ENCODE peak calls at places on chromosomes 12 and 14, in eight cellular contexts. K is EH; J is cerebellar cortex; P is thoracic aorta; E is HAP-1; S is stimulated activated CD4-positive, alpha-beta T cell treated with anti-CD3 and anti-CD28 coated beads, TNF-alpha, amount 100 ng/mL, for 48 hours; D is nucleus accumbens; U is CD8-positive, alpha-beta T cell. C is an unnamed sample.

GRCh38 chr14:89029961-89030694 is 205.7 kb downstream of the TTC8 start:
- DNase-seq in K (no peak), J (no peak), P (no peak), E (no peak), S (no peak), D (no peak), U (no peak), C (no peak)

GRCh38 chr14:76309572-76310551 is 66.1 kb upstream of the ESRRB start:
- DNase-seq in K (no peak), J (no peak), P (no peak), E (no peak), S (no peak), D (no peak), U (no peak), C (no peak)

GRCh38 chr12:45415393-45415817 is 199.5 kb downstream of the ANO6 start:
- DNase-seq in K (peak), J (no peak), P (peak), E (no peak), S (peak), D (no peak), U (no peak), C (no peak)

GRCh38 chr14:102822311-102822863 is 45.1 kb downstream of the TRAF3 start:
- DNase-seq in K (peak), J (no peak), P (no peak), E (no peak), S (peak), D (no peak), U (no peak), C (no peak)

GRCh38 chr12:68953536-68953935 is 20.6 kb upstream of the CPM start:
- DNase-seq in K (no peak), J (no peak), P (no peak), E (no peak), S (no peak), D (no peak), U (no peak), C (no peak)

GRCh38 chr14:50943943-50944646 is at the start of gene PYGL:
- DNase-seq in K (peak), J (no peak), P (peak), E (peak), S (no peak), D (no peak), U (no peak), C (no peak)

GRCh38 chr14:61570188-61570960 is 124.9 kb upstream of the HIF1A start:
- DNase-seq in K (no peak), J (no peak), P (no peak), E (no peak), S (no peak), D (no peak), U (no peak), C (peak)

GRCh38 chr12:104218935-104219334 is 3.4 kb downstream of the TXNRD1 start:
- DNase-seq in K (peak), J (no peak), P (no peak), E (no peak), S (no peak), D (no peak), U (no peak), C (no peak)

GRCh38 chr12:14768823-14769405 is 34.4 kb downstream of the WBP11 start:
- DNase-seq in K (peak), J (peak), P (peak), E (no peak), S (no peak), D (no peak), U (no peak), C (no peak)

GRCh38 chr12:57173089-57173488 is 25.7 kb upstream of the LRP1-AS start:
- DNase-seq in K (peak), J (no peak), P (no peak), E (peak), S (no peak), D (no peak), U (peak), C (no peak)

GRCh38 chr14:99574099-99574880 is 29.7 kb downstream of the CCDC85C start:
- DNase-seq in K (peak), J (peak), P (no peak), E (peak), S (no peak), D (no peak), U (no peak), C (no peak)

GRCh38 chr12:124639407-124639806 is 72.0 kb upstream of the NCOR2 start:
- DNase-seq in K (no peak), J (no peak), P (no peak), E (no peak), S (no peak), D (no peak), U (no peak), C (no peak)

GRCh38 chr14:98960617-98961013 is 311.4 kb downstream of the BCL11B start:
- DNase-seq in K (no peak), J (no peak), P (no peak), E (no peak), S (no peak), D (no peak), U (no peak), C (no peak)

GRCh38 chr14:98194821-98195220 is 1077.2 kb downstream of the BCL11B start:
- DNase-seq in K (no peak), J (no peak), P (no peak), E (no peak), S (no peak), D (no peak), U (no peak), C (peak)

GRCh38 chr12:25241171-25242020 is 9.3 kb downstream of the KRAS start:
- DNase-seq in K (peak), J (peak), P (no peak), E (peak), S (no peak), D (no peak), U (no peak), C (no peak)

GRCh38 chr14:40368314-40368713 is 936.1 kb upstream of the FBXO33 start:
- DNase-seq in K (no peak), J (no peak), P (no peak), E (no peak), S (no peak), D (no peak), U (no peak), C (no peak)

GRCh38 chr12:65821336-65821735 is 2.9 kb upstream of the HMGA2 start:
- DNase-seq in K (peak), J (no peak), P (no peak), E (no peak), S (no peak), D (no peak), U (no peak), C (no peak)

GRCh38 chr14:68043752-68044151 is 224.2 kb downstream of the RAD51B start:
- DNase-seq in K (no peak), J (no peak), P (no peak), E (no peak), S (no peak), D (no peak), U (no peak), C (no peak)

GRCh38 chr12:46153267-46153872 is 115.5 kb downstream of the SLC38A1 start:
- DNase-seq in K (peak), J (peak), P (no peak), E (peak), S (no peak), D (no peak), U (no peak), C (no peak)

GRCh38 chr14:54609576-54609975 is 42.6 kb downstream of the SAMD4A start:
- DNase-seq in K (peak), J (no peak), P (no peak), E (no peak), S (no peak), D (no peak), U (no peak), C (no peak)

GRCh38 chr14:62117010-62117717 is 354.9 kb downstream of the SNAPC1 start:
- DNase-seq in K (peak), J (peak), P (no peak), E (peak), S (peak), D (peak), U (peak), C (peak)

GRCh38 chr12:108798551-108799221 is 58.7 kb downstream of the SSH1 start:
- DNase-seq in K (peak), J (peak), P (no peak), E (no peak), S (no peak), D (peak), U (no peak), C (no peak)

GRCh38 chr14:63840981-63841380 is 11.8 kb upstream of the SYNE2 start:
- DNase-seq in K (no peak), J (no peak), P (no peak), E (no peak), S (no peak), D (no peak), U (peak), C (peak)

GRCh38 chr14:101191086-101191881 is 287.8 kb upstream of the RTL1 start:
- DNase-seq in K (no peak), J (no peak), P (no peak), E (no peak), S (no peak), D (no peak), U (no peak), C (no peak)

GRCh38 chr12:112978163-112979081 is at the start of gene OAS2:
- DNase-seq in K (peak), J (no peak), P (no peak), E (no peak), S (peak), D (no peak), U (peak), C (peak)

GRCh38 chr12:57218030-57218853 is 1.6 kb downstream of the NXPH4 start:
- DNase-seq in K (peak), J (no peak), P (no peak), E (no peak), S (no peak), D (no peak), U (no peak), C (no peak)

GRCh38 chr12:13094349-13094748 is 9.1 kb downstream of the GSG1 start:
- DNase-seq in K (peak), J (no peak), P (no peak), E (no peak), S (no peak), D (no peak), U (no peak), C (no peak)

GRCh38 chr14:37596790-37597189 is 1.4 kb downstream of the TTC6 start:
- DNase-seq in K (no peak), J (no peak), P (no peak), E (no peak), S (no peak), D (no peak), U (no peak), C (no peak)

GRCh38 chr14:100738704-100739131 is 12.0 kb downstream of the DLK1 start:
- DNase-seq in K (no peak), J (no peak), P (no peak), E (no peak), S (no peak), D (no peak), U (no peak), C (no peak)

GRCh38 chr12:124862768-124863408 is 776 bp downstream of the SCARB1 start:
- DNase-seq in K (peak), J (peak), P (no peak), E (peak), S (no peak), D (no peak), U (no peak), C (peak)

GRCh38 chr12:89525002-89525823 is 617 bp upstream of the GALNT4 start:
- DNase-seq in K (peak), J (peak), P (no peak), E (no peak), S (peak), D (no peak), U (peak), C (peak)

GRCh38 chr12:113418213-113418879 is 3.8 kb upstream of the SDSL start:
- DNase-seq in K (no peak), J (no peak), P (no peak), E (no peak), S (no peak), D (no peak), U (no peak), C (no peak)

C was measured in DND-41.